ENCODE peak calls at places on chromosomes 6 and 20, in nine cellular contexts. X is lower leg skin, A is HL-60, Q is progenitor cell of endocrine pancreas, W is K562, K is IMR-90, O is astrocyte of the spinal cord, C is A549, T is fibroblast of pulmonary artery. H is an unnamed sample.

GRCh38 chr20:37383229-37383989 is 37.5 kb downstream of the SRC start:
- DNase-seq in X (no peak), C (peak; percentile 97), A (no peak), K (peak; percentile 18), O (peak; percentile 46), W (no peak), T (peak; percentile 39), Q (no peak), H (peak; percentile 40)

GRCh38 chr6:10719386-10720228 is 3.3 kb upstream of the TMEM14C start:
- DNase-seq in T (no peak), K (no peak), O (peak; percentile 7), X (no peak), W (no peak), A (peak; percentile 18), Q (no peak), C (no peak), H (peak; percentile 23)

GRCh38 chr20:63291811-63292210 is 1.2 kb upstream of the COL20A1 start:
- DNase-seq in X (no peak), K (no peak), T (no peak), W (no peak), C (no peak), A (no peak), O (no peak), Q (no peak), H (no peak)

GRCh38 chr6:209432-210103 is 82.7 kb upstream of the DUSP22 start:
- DNase-seq in T (no peak), A (no peak), Q (no peak), O (no peak), K (no peak), C (no peak), X (no peak), W (peak; percentile 42), H (no peak)

GRCh38 chr6:79735183-79735582 is 104.1 kb downstream of the SH3BGRL2 start:
- DNase-seq in T (no peak), W (peak; percentile 18), K (no peak), Q (no peak), X (no peak), O (no peak), C (no peak), A (no peak), H (no peak)

GRCh38 chr20:44010162-44010704 is 95.6 kb downstream of the TOX2 start:
- DNase-seq in Q (no peak), A (no peak), O (no peak), C (no peak), W (peak; percentile 71), T (no peak), K (no peak), X (peak; percentile 61), H (no peak)

GRCh38 chr6:39167321-39167720 is 52.3 kb upstream of the SAYSD1 start:
- DNase-seq in T (no peak), O (no peak), A (no peak), K (no peak), C (no peak), Q (no peak), X (peak; percentile 57), W (no peak), H (no peak)

GRCh38 chr6:110813813-110814487 is 1.3 kb downstream of the CDK19 start:
- DNase-seq in T (no peak), C (no peak), X (no peak), Q (no peak), W (peak; percentile 12), O (peak; percentile 40), A (peak; percentile 47), K (no peak), H (no peak)

GRCh38 chr6:15464211-15464725 is 198.6 kb downstream of the DTNBP1 start:
- DNase-seq in Q (no peak), O (no peak), W (peak; percentile 63), C (peak; percentile 36), A (peak; percentile 57), K (no peak), T (no peak), X (no peak), H (no peak)

GRCh38 chr6:38871745-38872568 is 156.8 kb downstream of the DNAH8 start:
- DNase-seq in A (peak; percentile 42), C (peak; percentile 38), X (no peak), T (peak; percentile 61), K (peak; percentile 36), O (peak; percentile 46), Q (peak; percentile 54), W (peak; percentile 63), H (no peak)

GRCh38 chr6:157994126-157994795 is 12.6 kb downstream of the SYNJ2 start:
- DNase-seq in X (no peak), O (no peak), K (no peak), W (no peak), C (no peak), Q (no peak), T (no peak), A (no peak), H (no peak)

GRCh38 chr20:21272279-21272678 is 30.9 kb upstream of the XRN2 start:
- DNase-seq in K (peak; percentile 51), C (no peak), X (no peak), Q (no peak), W (no peak), O (peak; percentile 8), T (peak; percentile 8), A (no peak), H (no peak)

GRCh38 chr20:45919536-45919933 is 7.6 kb upstream of the PLTP start:
- DNase-seq in W (no peak), K (peak; percentile 94), A (no peak), O (peak; percentile 90), T (peak; percentile 93), Q (no peak), C (no peak), X (no peak), H (peak; percentile 84)

GRCh38 chr6:142809947-142810346 is 135.0 kb downstream of the HIVEP2 start:
- DNase-seq in T (no peak), W (no peak), C (no peak), Q (no peak), A (no peak), O (no peak), K (no peak), X (no peak), H (no peak)

GRCh38 chr6:11248974-11249761 is 16.7 kb upstream of the NEDD9 start:
- DNase-seq in O (no peak), X (no peak), C (no peak), K (no peak), T (no peak), A (no peak), W (no peak), Q (no peak), H (no peak)

GRCh38 chr20:36861625-36861874 is 14.4 kb upstream of the TLDC2 start:
- DNase-seq in Q (no peak), X (no peak), C (peak; percentile 25), O (no peak), A (no peak), K (no peak), T (no peak), W (no peak), H (no peak)

GRCh38 chr6:156839591-156840001 is 62.4 kb downstream of the ARID1B start:
- DNase-seq in X (no peak), K (peak; percentile 67), W (peak; percentile 66), O (peak; percentile 48), A (no peak), Q (no peak), T (peak; percentile 74), C (no peak), H (no peak)

GRCh38 chr6:121794630-121795029 is 359.2 kb downstream of the GJA1 start:
- DNase-seq in T (peak; percentile 79), W (no peak), X (no peak), K (peak; percentile 97), A (no peak), O (peak; percentile 96), C (peak; percentile 43), Q (no peak), H (no peak)

GRCh38 chr6:108175592-108176279 is 9.9 kb downstream of the NR2E1 start:
- DNase-seq in T (no peak), W (peak; percentile 52), C (no peak), X (no peak), O (no peak), Q (no peak), K (no peak), A (no peak), H (no peak)
- TF ChIP-seq CTCF in T (no peak), W (peak; percentile 65), C (no peak), X (no peak), O (peak; percentile 15), Q (peak; percentile 46), K (no peak), A (no peak), H (no peak)

GRCh38 chr6:166809721-166810120 is 146.6 kb downstream of the RNASET2 start:
- DNase-seq in K (no peak), A (no peak), T (no peak), C (no peak), O (no peak), W (no peak), X (no peak), Q (no peak), H (no peak)
- TF ChIP-seq CTCF in K (no peak), A (no peak), T (no peak), C (no peak), O (no peak), W (no peak), X (no peak), Q (no peak), H (no peak)

DNA sequence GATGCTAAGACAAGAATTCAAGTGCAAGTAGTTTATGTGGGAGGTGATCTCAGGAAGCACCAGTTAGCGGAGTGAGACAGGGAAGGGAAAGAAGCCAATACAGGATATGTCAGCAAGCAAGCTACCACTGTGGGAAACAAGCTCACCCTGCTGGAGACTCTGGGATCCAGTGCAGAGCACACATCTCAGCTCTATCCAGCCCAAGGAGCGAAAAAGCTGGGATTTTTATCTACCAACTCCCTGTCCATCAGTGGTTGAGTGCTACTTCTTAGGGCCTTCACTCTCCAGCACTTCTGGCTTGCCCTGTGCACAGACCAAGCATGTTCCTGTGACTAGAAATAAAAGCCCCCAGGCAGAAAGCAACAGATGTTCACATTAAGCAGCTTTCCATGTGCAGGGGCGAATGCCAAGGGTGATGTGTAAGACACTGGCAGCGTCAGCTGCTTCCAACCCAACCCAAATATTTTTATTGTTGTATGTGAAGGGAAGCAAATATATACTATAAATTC is 10.8 kb upstream of the RNF24 start:
- DNase-seq in K (peak; percentile 88), Q (no peak), A (peak; percentile 42), T (peak; percentile 94), C (no peak), X (no peak), O (peak; percentile 69), W (peak; percentile 59), H (no peak)
- TF ChIP-seq CTCF in K (peak; percentile 52), Q (peak; percentile 12), A (no peak), T (peak; percentile 82), C (no peak), X (no peak), O (peak; percentile 59), W (peak; percentile 32), H (peak; percentile 42)

DNA sequence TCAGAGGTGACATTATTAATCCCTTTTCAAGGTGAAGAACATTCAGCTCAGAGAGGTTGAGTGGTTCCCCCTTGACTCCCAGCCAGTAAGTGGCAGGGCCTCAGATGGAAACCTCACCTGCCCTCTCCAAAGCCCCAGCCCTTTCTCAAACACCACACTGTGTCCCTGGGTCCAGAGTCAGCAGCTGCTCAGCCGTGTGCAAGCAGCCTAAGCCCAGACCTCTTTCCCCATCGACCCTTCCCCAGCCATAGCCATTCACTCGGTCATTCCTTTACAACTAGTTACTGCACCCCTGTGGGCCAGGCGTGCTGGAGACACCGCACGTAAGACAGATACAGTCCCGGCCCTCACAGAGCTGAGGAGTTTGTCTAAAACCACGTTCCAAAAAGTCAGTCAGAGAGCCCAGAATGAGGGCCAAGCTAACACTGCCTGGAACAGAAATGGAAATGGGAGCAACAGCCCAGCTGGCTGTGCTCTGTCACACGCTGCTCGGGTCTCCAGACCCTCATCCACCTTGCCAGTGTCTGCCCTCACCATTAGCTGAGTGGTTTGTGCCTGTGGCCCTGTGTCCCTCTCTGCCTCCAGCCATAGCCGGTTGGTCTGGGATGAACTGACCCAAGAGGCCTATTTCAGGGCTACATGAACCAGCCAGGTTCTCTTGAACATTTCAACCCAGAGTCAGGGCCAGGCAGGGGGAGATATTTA is 29.6 kb downstream of the ZC3H12D start:
- DNase-seq in A (no peak), X (no peak), K (no peak), Q (no peak), T (no peak), W (no peak), C (no peak), O (no peak), H (no peak)
- TF ChIP-seq CTCF in A (no peak), X (no peak), K (no peak), Q (no peak), T (no peak), W (no peak), C (no peak), O (no peak), H (no peak)